ENCODE peak calls at places on chromosomes 1 and 21, in eight cellular contexts. Y, C, A, B, R, P, D and V are unnamed samples.

GRCh38 chr21:44551290-44552015 is at the start of gene KRTAP10-2:
- DNase-seq in Y (no peak), C (peak), A (no peak), B (no peak), R (no peak), P (peak), D (no peak), V (no peak)

GRCh38 chr1:7366286-7366954 is 404.7 kb upstream of the VAMP3 start:
- DNase-seq in Y (no peak), C (no peak), A (no peak), B (no peak), R (no peak), P (no peak), D (peak), V (no peak)

GRCh38 chr1:117933769-117934168 is 4.2 kb downstream of the WDR3 start:
- DNase-seq in Y (no peak), C (no peak), A (no peak), B (no peak), R (no peak), P (no peak), D (no peak), V (no peak)

GRCh38 chr1:83516369-83516768 is 482.6 kb downstream of the TTLL7 start:
- DNase-seq in Y (no peak), C (no peak), A (no peak), B (no peak), R (no peak), P (no peak), D (no peak), V (no peak)

GRCh38 chr1:35790670-35791069 is 17.1 kb upstream of the AGO4 start:
- DNase-seq in Y (no peak), C (no peak), A (no peak), B (no peak), R (no peak), P (no peak), D (no peak), V (no peak)

GRCh38 chr1:221840511-221841243 is 98.8 kb upstream of the DUSP10 start:
- DNase-seq in Y (peak), C (no peak), A (no peak), B (no peak), R (peak), P (no peak), D (no peak), V (no peak)

GRCh38 chr1:113759341-113760101 is at the start of gene PHTF1:
- DNase-seq in Y (peak), C (peak), A (peak), B (peak), R (peak), P (peak), D (peak), V (peak)

GRCh38 chr1:186615332-186615731 is 64.9 kb downstream of the PTGS2 start:
- DNase-seq in Y (no peak), C (no peak), A (no peak), B (no peak), R (no peak), P (no peak), D (no peak), V (no peak)

GRCh38 chr1:175865041-175865766 is 121.8 kb upstream of the TNR start:
- DNase-seq in Y (no peak), C (peak), A (no peak), B (no peak), R (no peak), P (no peak), D (no peak), V (no peak)

GRCh38 chr1:118326960-118327629 is 142.1 kb upstream of the SPAG17 start:
- DNase-seq in Y (no peak), C (no peak), A (no peak), B (no peak), R (no peak), P (no peak), D (no peak), V (no peak)

GRCh38 chr1:99860703-99861102 is 10.5 kb downstream of the AGL start:
- DNase-seq in Y (no peak), C (no peak), A (no peak), B (no peak), R (no peak), P (no peak), D (no peak), V (no peak)

GRCh38 chr21:41847066-41847804 is 31.9 kb downstream of the PRDM15 start:
- DNase-seq in Y (no peak), C (peak), A (no peak), B (no peak), R (no peak), P (no peak), D (no peak), V (no peak)

GRCh38 chr1:84603941-84604830 is 29.9 kb upstream of the CTBS start:
- DNase-seq in Y (no peak), C (peak), A (no peak), B (no peak), R (peak), P (no peak), D (no peak), V (no peak)

GRCh38 chr1:167518331-167518700 is at the start of gene CD247:
- DNase-seq in Y (no peak), C (no peak), A (no peak), B (no peak), R (no peak), P (no peak), D (no peak), V (peak)

GRCh38 chr1:225875044-225875822 is 6.9 kb downstream of the TMEM63A start:
- DNase-seq in Y (no peak), C (no peak), A (no peak), B (no peak), R (no peak), P (peak), D (no peak), V (no peak)

GRCh38 chr1:233879841-233880240 is 24.6 kb upstream of the SLC35F3 start:
- DNase-seq in Y (no peak), C (no peak), A (no peak), B (no peak), R (no peak), P (no peak), D (no peak), V (no peak)

GRCh38 chr21:15480160-15480559 is 249.6 kb upstream of the USP25 start:
- DNase-seq in Y (no peak), C (no peak), A (no peak), B (no peak), R (no peak), P (no peak), D (no peak), V (no peak)

GRCh38 chr1:198556969-198557368 is 16.5 kb upstream of the ATP6V1G3 start:
- DNase-seq in Y (peak), C (no peak), A (no peak), B (no peak), R (no peak), P (peak), D (no peak), V (peak)

GRCh38 chr1:235357485-235358378 is 9.5 kb upstream of the TBCE start:
- DNase-seq in Y (no peak), C (peak), A (no peak), B (no peak), R (no peak), P (no peak), D (no peak), V (no peak)

GRCh38 chr1:187985897-187986654 is 1157.3 kb downstream of the PLA2G4A start:
- DNase-seq in Y (peak), C (no peak), A (no peak), B (no peak), R (no peak), P (no peak), D (no peak), V (no peak)

GRCh38 chr1:223364685-223365382 is 858 bp upstream of the SUSD4 start:
- DNase-seq in Y (no peak), C (peak), A (no peak), B (no peak), R (no peak), P (no peak), D (no peak), V (peak)

GRCh38 chr1:6450943-6451373 is 15.0 kb downstream of the TNFRSF25 start:
- DNase-seq in Y (no peak), C (no peak), A (no peak), B (no peak), R (no peak), P (peak), D (no peak), V (no peak)

GRCh38 chr1:68889471-68889870 is 392.6 kb upstream of the DEPDC1 start:
- DNase-seq in Y (no peak), C (no peak), A (no peak), B (no peak), R (no peak), P (no peak), D (no peak), V (no peak)
- TF ChIP-seq CTCF in Y (no peak), C (no peak), A (no peak), B (no peak), R (no peak), P (no peak), D (no peak), V (no peak)

GRCh38 chr1:52294580-52294979 is 71.4 kb downstream of the CC2D1B start:
- DNase-seq in Y (no peak), C (no peak), A (no peak), B (no peak), R (no peak), P (no peak), D (no peak), V (no peak)

DNA sequence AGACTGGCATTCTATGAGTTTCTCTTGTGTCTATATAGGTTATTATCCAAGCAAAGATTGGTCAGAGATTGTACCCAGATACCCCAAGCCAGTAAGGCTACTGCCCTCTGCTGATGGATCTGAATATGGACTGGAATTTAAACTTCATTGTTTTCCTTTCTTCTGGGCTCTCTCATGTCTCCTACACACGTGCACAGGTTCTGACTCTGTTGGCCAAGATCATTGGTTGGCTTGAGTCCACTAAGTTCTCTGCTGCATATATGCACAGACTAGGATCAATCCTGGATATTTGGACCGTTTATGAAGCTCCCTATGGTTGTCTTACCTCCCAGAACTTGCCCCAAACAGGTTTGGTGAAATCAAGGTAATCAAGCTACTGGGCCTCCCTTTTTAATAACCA is 69.7 kb downstream of the CC2D1B start:
- DNase-seq in Y (peak), C (no peak), A (no peak), B (no peak), R (peak), P (no peak), D (peak), V (peak)
- TF ChIP-seq CTCF in Y (peak), C (no peak), A (peak), B (peak), R (peak), P (peak), D (peak), V (peak)

DNA sequence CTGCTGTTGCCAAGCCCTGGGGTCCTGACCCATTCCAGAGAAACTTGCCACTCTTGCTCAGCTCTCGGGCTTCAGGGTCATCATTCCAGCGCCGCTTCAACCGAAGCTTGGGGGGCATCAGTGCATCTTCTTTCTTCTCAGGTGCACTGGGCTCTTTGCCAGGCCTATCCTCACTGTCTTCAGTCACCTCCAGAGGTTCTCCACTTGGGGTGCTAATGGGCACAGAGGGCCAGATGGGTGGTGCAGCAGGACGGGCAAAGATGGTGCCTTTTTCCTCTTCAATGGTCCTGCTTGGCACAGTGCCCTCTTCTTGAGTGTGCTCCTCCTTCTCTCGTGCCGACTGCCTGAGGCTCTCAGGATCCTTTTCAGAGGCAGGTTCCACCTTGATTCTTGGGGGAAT is 13.3 kb downstream of the ETV3 start:
- DNase-seq in Y (peak), C (no peak), A (no peak), B (no peak), R (peak), P (no peak), D (no peak), V (peak)
- TF ChIP-seq CTCF in Y (no peak), C (no peak), A (no peak), B (no peak), R (no peak), P (no peak), D (no peak), V (no peak)

GRCh38 chr21:36035381-36035791 is 24.9 kb downstream of the SETD4 start:
- DNase-seq in Y (no peak), C (peak), A (no peak), B (no peak), R (no peak), P (peak), D (no peak), V (no peak)
- TF ChIP-seq CTCF in Y (no peak), C (no peak), A (no peak), B (no peak), R (no peak), P (no peak), D (no peak), V (no peak)

GRCh38 chr1:22639286-22639685 is 2.9 kb downstream of the C1QA start:
- DNase-seq in Y (peak), C (peak), A (no peak), B (no peak), R (peak), P (no peak), D (no peak), V (peak)
- TF ChIP-seq CTCF in Y (no peak), C (no peak), A (no peak), B (no peak), R (no peak), P (no peak), D (no peak), V (no peak)

DNA sequence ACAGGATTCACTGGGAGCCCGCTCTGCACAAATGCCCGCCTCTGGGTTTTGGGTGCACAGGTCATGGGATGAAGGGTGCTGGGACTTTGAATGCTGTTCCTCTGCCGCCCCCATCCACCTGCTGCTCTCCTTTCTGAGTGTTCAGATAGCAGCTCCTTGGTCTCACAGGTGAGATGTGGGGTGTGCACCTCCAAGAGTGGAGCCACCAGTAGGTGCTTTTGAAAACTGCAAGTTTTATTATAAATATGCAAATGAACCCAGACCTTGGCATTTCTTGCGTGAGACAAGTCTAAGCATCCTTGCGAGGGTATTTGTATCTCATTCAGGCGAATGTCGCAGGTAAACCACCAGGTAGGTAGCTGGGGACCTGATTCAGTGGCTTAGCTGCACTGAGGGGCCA is 30.2 kb downstream of the OBSCN start:
- DNase-seq in Y (no peak), C (no peak), A (no peak), B (no peak), R (no peak), P (no peak), D (no peak), V (no peak)
- TF ChIP-seq CTCF in Y (no peak), C (no peak), A (no peak), B (no peak), R (no peak), P (no peak), D (no peak), V (no peak)

DNA sequence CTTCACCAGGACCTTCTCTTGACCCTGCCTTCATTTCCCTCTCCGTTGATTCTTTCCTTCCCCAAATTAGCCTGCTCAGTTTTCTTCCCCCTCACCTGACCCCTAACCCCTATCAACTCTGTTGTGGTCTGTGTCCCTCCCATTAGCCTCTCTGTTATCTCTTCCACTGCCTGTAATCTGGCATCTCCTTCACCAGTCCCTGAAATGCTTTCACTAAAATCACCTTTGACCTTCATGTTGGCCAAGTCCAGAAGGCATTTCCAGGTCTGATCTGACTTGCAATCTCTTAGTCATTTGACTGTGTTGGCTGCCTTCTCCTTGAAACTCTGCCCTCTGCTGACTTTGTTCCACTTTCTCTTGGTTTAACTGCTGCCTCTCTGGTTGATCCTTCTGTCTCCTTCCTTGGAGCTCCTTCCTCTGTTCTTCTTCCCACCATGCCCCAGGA is 28.2 kb downstream of the ATP8B2 start:
- DNase-seq in Y (peak), C (no peak), A (no peak), B (no peak), R (peak), P (peak), D (no peak), V (peak)
- TF ChIP-seq CTCF in Y (peak), C (no peak), A (no peak), B (peak), R (peak), P (peak), D (peak), V (no peak)

GRCh38 chr1:205670143-205670431 is 10.2 kb downstream of the SLC45A3 start:
- DNase-seq in Y (no peak), C (no peak), A (no peak), B (no peak), R (no peak), P (no peak), D (no peak), V (no peak)

GRCh38 chr1:205667909-205668643 is 12.2 kb downstream of the SLC45A3 start:
- DNase-seq in Y (peak), C (no peak), A (peak), B (no peak), R (no peak), P (no peak), D (no peak), V (no peak)

GRCh38 chr1:205670611-205671430 is 9.5 kb downstream of the SLC45A3 start:
- DNase-seq in Y (no peak), C (no peak), A (peak), B (no peak), R (no peak), P (no peak), D (no peak), V (no peak)

GRCh38 chr1:205669341-205670142 is 10.8 kb downstream of the SLC45A3 start:
- DNase-seq in Y (peak), C (no peak), A (peak), B (no peak), R (no peak), P (no peak), D (no peak), V (peak)

DNA sequence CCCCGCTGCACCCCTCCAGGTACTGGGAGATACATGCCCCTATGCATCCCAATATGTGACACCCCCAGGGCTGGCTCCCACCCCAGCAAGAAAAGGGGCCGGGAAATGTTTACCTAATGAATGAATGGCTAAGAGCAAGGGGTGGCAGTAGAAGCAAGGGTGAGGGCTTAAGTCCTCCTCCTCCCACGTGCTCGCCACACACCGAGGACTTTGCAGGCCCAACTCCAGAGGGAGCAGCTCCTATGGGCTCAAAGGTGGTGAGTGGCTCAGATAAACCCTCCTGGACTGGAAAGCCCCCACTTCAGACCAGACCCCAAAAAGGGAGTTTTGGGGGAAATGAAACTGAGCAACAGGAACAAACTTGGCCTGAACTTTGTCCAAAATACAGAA is 11.4 kb downstream of the SLC45A3 start:
- DNase-seq in Y (peak), C (no peak), A (peak), B (no peak), R (no peak), P (no peak), D (no peak), V (no peak)
- TF ChIP-seq CTCF in Y (no peak), C (no peak), A (no peak), B (no peak), R (no peak), P (no peak), D (peak), V (no peak)